ENCODE peak calls at places on chromosomes 16 and 17, in four cellular contexts. R, I, N and Y are unnamed samples.

GRCh38 chr16:89864421-89864820 is 9.0 kb upstream of the TCF25 start:
- DNase-seq in R (no peak), I (no peak), N (no peak), Y (no peak)

GRCh38 chr16:84817206-84817605 is 2.6 kb upstream of the CRISPLD2 start:
- DNase-seq in R (no peak), I (no peak), N (no peak), Y (no peak)

GRCh38 chr17:41013606-41014005 is 4.7 kb upstream of the KRTAP3-1 start:
- DNase-seq in R (no peak), I (no peak), N (no peak), Y (peak)

GRCh38 chr16:21262779-21263639 is 15.1 kb downstream of the CRYM start:
- DNase-seq in R (no peak), I (no peak), N (no peak), Y (no peak)

GRCh38 chr16:21104124-21104860 is 46.4 kb downstream of the DNAH3 start:
- DNase-seq in R (no peak), I (no peak), N (peak), Y (no peak)

GRCh38 chr17:72421128-72422092 is 300.6 kb downstream of the SOX9 start:
- DNase-seq in R (no peak), I (no peak), N (peak), Y (peak)

GRCh38 chr17:47131761-47132160 is 57.3 kb downstream of the CDC27 start:
- DNase-seq in R (no peak), I (no peak), N (no peak), Y (no peak)

GRCh38 chr17:56939869-56940484 is 20.9 kb downstream of the COIL start:
- DNase-seq in R (no peak), I (peak), N (peak), Y (peak)